ENCODE peak calls at places on chromosomes 11 and 22, in four cellular contexts. One of them, this sample, is unnamed.

GRCh38 chr22:46655861-46656608 is 35.8 kb downstream of the GRAMD4 start:
- DNase-seq in HFF-Myc: no peak
- DNase-seq in cardiac muscle cell: no peak
- DNase-seq in AG04450: no peak
- DNase-seq in this sample: no peak

GRCh38 chr11:98300777-98301176 is 720.0 kb upstream of the CNTN5 start:
- DNase-seq in cardiac muscle cell: no peak
- DNase-seq in HFF-Myc: no peak
- DNase-seq in AG04450: no peak
- DNase-seq in this sample: no peak

GRCh38 chr22:37499789-37500188 is 13.6 kb upstream of the MFNG start:
- DNase-seq in cardiac muscle cell: no peak
- DNase-seq in AG04450: no peak
- DNase-seq in HFF-Myc: no peak
- DNase-seq in this sample: no peak

GRCh38 chr11:35305670-35306382 is 113.5 kb downstream of the SLC1A2 start:
- DNase-seq in AG04450: no peak
- DNase-seq in cardiac muscle cell: peak; percentile 79
- DNase-seq in HFF-Myc: no peak
- DNase-seq in this sample: peak; percentile 65

GRCh38 chr22:32576553-32577255 is 102.1 kb downstream of the FBXO7 start:
- DNase-seq in cardiac muscle cell: no peak
- DNase-seq in HFF-Myc: no peak
- DNase-seq in AG04450: no peak
- DNase-seq in this sample: no peak

GRCh38 chr11:130709531-130709930 is 206.7 kb downstream of the SNX19 start:
- DNase-seq in AG04450: no peak
- DNase-seq in cardiac muscle cell: no peak
- DNase-seq in HFF-Myc: no peak
- DNase-seq in this sample: no peak

GRCh38 chr11:69368119-69368880 is 74.3 kb downstream of the MYEOV start:
- DNase-seq in AG04450: no peak
- DNase-seq in HFF-Myc: no peak
- DNase-seq in cardiac muscle cell: no peak
- DNase-seq in this sample: no peak

GRCh38 chr11:9092846-9093778 is 1.7 kb upstream of the SCUBE2 start:
- DNase-seq in HFF-Myc: no peak
- DNase-seq in cardiac muscle cell: no peak
- DNase-seq in AG04450: no peak
- DNase-seq in this sample: peak; percentile 6

GRCh38 chr11:123694551-123694950 is 40.1 kb upstream of the SCN3B start:
- DNase-seq in AG04450: no peak
- DNase-seq in cardiac muscle cell: no peak
- DNase-seq in HFF-Myc: no peak
- DNase-seq in this sample: no peak

GRCh38 chr11:70141490-70142014 is 61.5 kb upstream of the FADD start:
- DNase-seq in HFF-Myc: no peak
- DNase-seq in cardiac muscle cell: peak; percentile 27
- DNase-seq in AG04450: no peak
- DNase-seq in this sample: no peak

GRCh38 chr22:38086942-38087341 is 3.0 kb upstream of the SLC16A8 start:
- DNase-seq in cardiac muscle cell: no peak
- DNase-seq in HFF-Myc: no peak
- DNase-seq in AG04450: no peak
- DNase-seq in this sample: no peak

GRCh38 chr11:93197383-93198220 is at the start of gene SLC36A4:
- DNase-seq in cardiac muscle cell: peak; percentile 93
- DNase-seq in HFF-Myc: peak; percentile 72
- DNase-seq in AG04450: peak; percentile 93
- DNase-seq in this sample: peak; percentile 96

GRCh38 chr22:49095366-49095765 is 732.3 kb downstream of the BRD1 start:
- DNase-seq in cardiac muscle cell: no peak
- DNase-seq in HFF-Myc: no peak
- DNase-seq in AG04450: no peak
- DNase-seq in this sample: no peak

GRCh38 chr11:105968021-105968697 is 53.9 kb downstream of the MSANTD4 start:
- DNase-seq in cardiac muscle cell: no peak
- DNase-seq in HFF-Myc: peak; percentile 51
- DNase-seq in AG04450: no peak
- DNase-seq in this sample: peak; percentile 42

GRCh38 chr11:101008961-101009684 is 120.5 kb downstream of the PGR start:
- DNase-seq in HFF-Myc: no peak
- DNase-seq in AG04450: no peak
- DNase-seq in cardiac muscle cell: no peak
- DNase-seq in this sample: no peak

GRCh38 chr11:130514316-130514715 is 65.9 kb downstream of the ADAMTS15 start:
- DNase-seq in cardiac muscle cell: no peak
- DNase-seq in HFF-Myc: no peak
- DNase-seq in AG04450: no peak
- DNase-seq in this sample: peak; percentile 70

GRCh38 chr11:8288824-8289223 is 25.1 kb upstream of the LMO1 start:
- DNase-seq in HFF-Myc: no peak
- DNase-seq in AG04450: no peak
- DNase-seq in cardiac muscle cell: no peak
- DNase-seq in this sample: no peak

GRCh38 chr11:63708764-63709163 is 27.5 kb downstream of the RTN3 start:
- DNase-seq in cardiac muscle cell: no peak
- DNase-seq in AG04450: no peak
- DNase-seq in HFF-Myc: no peak
- DNase-seq in this sample: no peak

GRCh38 chr11:23755076-23755475 is 741.8 kb upstream of the LUZP2 start:
- DNase-seq in HFF-Myc: no peak
- DNase-seq in AG04450: no peak
- DNase-seq in cardiac muscle cell: no peak
- DNase-seq in this sample: no peak

GRCh38 chr11:111736191-111736590 is 30.0 kb downstream of the PPP2R1B start:
- DNase-seq in cardiac muscle cell: no peak
- DNase-seq in AG04450: peak; percentile 57
- DNase-seq in HFF-Myc: no peak
- DNase-seq in this sample: no peak

GRCh38 chr11:57069942-57070341 is 81.2 kb downstream of the OR5AK2 start:
- DNase-seq in cardiac muscle cell: no peak
- DNase-seq in HFF-Myc: no peak
- DNase-seq in AG04450: no peak
- DNase-seq in this sample: no peak

GRCh38 chr11:110173775-110174644 is 80.8 kb downstream of the ZC3H12C start:
- DNase-seq in HFF-Myc: peak; percentile 40
- DNase-seq in AG04450: no peak
- DNase-seq in cardiac muscle cell: peak; percentile 80
- DNase-seq in this sample: peak; percentile 67

GRCh38 chr22:20980523-20980922 is 1.6 kb upstream of the LZTR1 start:
- DNase-seq in AG04450: no peak
- DNase-seq in HFF-Myc: no peak
- DNase-seq in cardiac muscle cell: no peak
- DNase-seq in this sample: no peak

GRCh38 chr22:20982563-20982882 is 426 bp downstream of the LZTR1 start:
- DNase-seq in AG04450: no peak
- DNase-seq in cardiac muscle cell: no peak
- DNase-seq in HFF-Myc: no peak
- DNase-seq in this sample: no peak

GRCh38 chr22:20980938-20981722 is 967 bp upstream of the LZTR1 start:
- DNase-seq in cardiac muscle cell: no peak
- DNase-seq in AG04450: no peak
- DNase-seq in HFF-Myc: no peak
- DNase-seq in this sample: no peak

GRCh38 chr22:20983081-20983745 is 1.1 kb downstream of the LZTR1 start:
- DNase-seq in AG04450: no peak
- DNase-seq in HFF-Myc: no peak
- DNase-seq in cardiac muscle cell: no peak
- DNase-seq in this sample: no peak

GRCh38 chr22:20981787-20982562 is at the start of gene LZTR1:
- DNase-seq in cardiac muscle cell: peak; percentile 87
- DNase-seq in AG04450: peak; percentile 53
- DNase-seq in HFF-Myc: no peak
- DNase-seq in this sample: peak; percentile 88
- TF ChIP-seq CTCF in cardiac muscle cell: peak; percentile 71
- TF ChIP-seq CTCF in AG04450: peak; percentile 71
- TF ChIP-seq CTCF in HFF-Myc: peak; percentile 66
- TF ChIP-seq CTCF in this sample: peak; percentile 75

GRCh38 chr22:16808744-16809143 is 16.5 kb downstream of the XKR3 start:
- DNase-seq in AG04450: no peak
- DNase-seq in HFF-Myc: no peak
- DNase-seq in cardiac muscle cell: no peak
- DNase-seq in this sample: no peak

GRCh38 chr22:16806401-16806800 is 18.8 kb downstream of the XKR3 start:
- DNase-seq in cardiac muscle cell: no peak
- DNase-seq in HFF-Myc: no peak
- DNase-seq in AG04450: no peak
- DNase-seq in this sample: no peak

GRCh38 chr22:16804882-16805281 is 20.3 kb downstream of the XKR3 start:
- DNase-seq in AG04450: no peak
- DNase-seq in cardiac muscle cell: no peak
- DNase-seq in HFF-Myc: no peak
- DNase-seq in this sample: no peak

GRCh38 chr22:16810188-16810802 is 14.9 kb downstream of the XKR3 start:
- DNase-seq in cardiac muscle cell: no peak
- DNase-seq in HFF-Myc: no peak
- DNase-seq in AG04450: no peak
- DNase-seq in this sample: no peak

GRCh38 chr22:16807109-16807508 is 18.1 kb downstream of the XKR3 start:
- DNase-seq in AG04450: no peak
- DNase-seq in HFF-Myc: no peak
- DNase-seq in cardiac muscle cell: no peak
- DNase-seq in this sample: no peak
- H3K4me3 ChIP-seq in AG04450: no peak overlapping the region
- H3K4me3 ChIP-seq in HFF-Myc: no peak overlapping the region
- H3K4me3 ChIP-seq in cardiac muscle cell: no peak overlapping the region
- H3K4me3 ChIP-seq in this sample: no peak overlapping the region

DNA sequence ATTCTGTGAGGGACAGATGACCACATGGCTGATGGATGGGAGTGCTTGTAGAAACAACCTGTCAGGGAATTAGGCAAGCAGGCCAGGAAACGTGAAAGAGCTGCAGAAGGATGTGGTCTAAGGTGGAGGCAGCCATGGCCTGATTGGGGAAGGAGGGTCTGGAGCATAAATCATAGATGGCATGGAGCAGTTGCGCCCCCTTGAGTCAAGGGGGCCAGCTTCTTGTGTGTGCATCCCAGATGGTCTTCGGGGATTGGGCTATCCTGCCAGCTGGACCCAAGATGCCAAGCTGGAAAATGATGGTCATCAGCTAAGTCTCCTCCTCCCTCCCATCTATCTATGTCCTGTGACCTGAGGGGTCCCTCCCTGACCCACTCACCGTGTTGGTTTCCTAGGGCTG is 119.4 kb upstream of the CLPB start:
- DNase-seq in AG04450: no peak
- DNase-seq in HFF-Myc: no peak
- DNase-seq in cardiac muscle cell: no peak
- DNase-seq in this sample: no peak
- TF ChIP-seq CTCF in AG04450: no peak
- TF ChIP-seq CTCF in HFF-Myc: peak; percentile 45
- TF ChIP-seq CTCF in cardiac muscle cell: peak; percentile 23
- TF ChIP-seq CTCF in this sample: no peak

GRCh38 chr22:36029406-36029755 is 757 bp upstream of the RBFOX2 start:
- DNase-seq in AG04450: no peak
- DNase-seq in cardiac muscle cell: no peak
- DNase-seq in HFF-Myc: no peak
- DNase-seq in this sample: no peak

GRCh38 chr22:36028646-36029405 is at the start of gene RBFOX2:
- DNase-seq in cardiac muscle cell: peak; percentile 97
- DNase-seq in AG04450: peak; percentile 94
- DNase-seq in HFF-Myc: peak; percentile 79
- DNase-seq in this sample: peak; percentile 99

GRCh38 chr22:36027579-36027959 is 1.1 kb downstream of the RBFOX2 start:
- DNase-seq in AG04450: no peak
- DNase-seq in HFF-Myc: no peak
- DNase-seq in cardiac muscle cell: no peak
- DNase-seq in this sample: no peak

GRCh38 chr22:36027960-36028645 is 521 bp downstream of the RBFOX2 start:
- DNase-seq in cardiac muscle cell: peak; percentile 74
- DNase-seq in AG04450: no peak
- DNase-seq in HFF-Myc: no peak
- DNase-seq in this sample: peak; percentile 15

DNA sequence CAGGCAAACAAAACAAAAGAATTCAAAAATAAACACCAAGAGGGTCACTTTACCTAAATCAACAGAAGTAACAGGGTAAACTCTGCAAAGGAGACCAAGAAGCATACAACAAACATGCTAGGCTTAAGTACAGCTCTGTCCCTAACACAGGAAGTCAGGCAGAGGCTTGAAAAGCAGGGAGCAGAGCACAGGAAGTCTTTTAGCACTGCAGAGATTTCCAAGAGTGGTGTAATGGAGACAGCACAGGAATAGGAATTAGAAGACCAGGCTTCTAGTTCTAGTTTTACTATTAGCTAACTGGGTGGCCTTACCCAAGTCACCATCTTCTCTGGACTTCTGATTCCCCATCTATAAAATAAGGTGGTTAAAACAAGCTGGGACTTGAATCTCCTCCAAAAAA is 1.9 kb downstream of the RBFOX2 start:
- DNase-seq in cardiac muscle cell: peak; percentile 35
- DNase-seq in HFF-Myc: no peak
- DNase-seq in AG04450: no peak
- DNase-seq in this sample: peak; percentile 46
- H3K4me3 ChIP-seq in cardiac muscle cell: peak overlapping the region; percentile 98
- H3K4me3 ChIP-seq in HFF-Myc: peak overlapping the region; percentile 80
- H3K4me3 ChIP-seq in AG04450: peak overlapping the region; percentile 91
- H3K4me3 ChIP-seq in this sample: peak overlapping the region; percentile 70

GRCh38 chr11:12052676-12053605 is 44.5 kb upstream of the DKK3 start:
- DNase-seq in AG04450: no peak
- DNase-seq in HFF-Myc: no peak
- DNase-seq in cardiac muscle cell: no peak
- DNase-seq in this sample: no peak
- TF ChIP-seq CTCF in AG04450: peak; percentile 45
- TF ChIP-seq CTCF in HFF-Myc: peak; percentile 20
- TF ChIP-seq CTCF in cardiac muscle cell: peak; percentile 5
- TF ChIP-seq CTCF in this sample: peak; percentile 23